ENCODE peak calls at places on chromosomes 13 and 19, in seven cellular contexts. O is HS-5; S is activated CD4-positive, alpha-beta T cell treated with anti-CD3 and anti-CD28 coated beads, Interleukin-2, amount 10 ng/mL, durations not matched to agents 7 days and 5 days; Y is progenitor cell of endocrine pancreas; K is astrocyte of the spinal cord; D is AML-193; F is stimulated activated CD8-positive, alpha-beta memory T cell treated with anti-CD3 and anti-CD28 coated beads, Interleukin-7, amount 100 ng/mL, for 1 hour. X is an unnamed sample.

GRCh38 chr13:80547885-80548284 is 207.0 kb upstream of the SPRY2 start:
- DNase-seq in F (no peak), K (peak; percentile 26), D (no peak), S (no peak), O (no peak), Y (no peak), X (no peak)

GRCh38 chr13:112331675-112332074 is 44.5 kb upstream of the SPACA7 start:
- DNase-seq in K (no peak), O (no peak), Y (no peak), F (no peak), S (no peak), D (no peak), X (no peak)

GRCh38 chr19:43527860-43528622 is 1.0 kb upstream of the ETHE1 start:
- DNase-seq in D (no peak), F (no peak), O (no peak), S (no peak), K (no peak), Y (no peak), X (no peak)

GRCh38 chr19:19748249-19748938 is 15.5 kb upstream of the ZNF14 start:
- DNase-seq in S (no peak), K (no peak), Y (no peak), O (no peak), D (no peak), F (no peak), X (no peak)

GRCh38 chr19:44746946-44747738 is 1.4 kb upstream of the BCL3 start:
- DNase-seq in O (no peak), D (peak; percentile 71), S (peak; percentile 82), Y (peak; percentile 34), K (peak; percentile 97), F (peak; percentile 88), X (peak; percentile 70)

GRCh38 chr19:55449469-55449868 is 6.4 kb upstream of the SHISA7 start:
- DNase-seq in K (no peak), D (no peak), O (no peak), F (no peak), S (no peak), Y (no peak), X (no peak)

GRCh38 chr13:98445340-98446233 is 131.3 kb downstream of the STK24 start:
- DNase-seq in K (peak; percentile 56), S (peak; percentile 76), F (peak; percentile 65), O (no peak), Y (peak; percentile 70), D (peak; percentile 43), X (no peak)

GRCh38 chr13:45451282-45451681 is 13.5 kb upstream of the COG3 start:
- DNase-seq in S (no peak), F (no peak), K (no peak), Y (no peak), D (no peak), O (no peak), X (no peak)

GRCh38 chr13:40506592-40507446 is 159.6 kb downstream of the FOXO1 start:
- DNase-seq in O (no peak), D (no peak), S (no peak), Y (no peak), K (no peak), F (no peak), X (no peak)

GRCh38 chr19:12834976-12835757 is 788 bp upstream of the RTBDN start:
- DNase-seq in S (peak; percentile 23), K (no peak), D (no peak), Y (no peak), F (no peak), O (no peak), X (no peak)

GRCh38 chr13:50188696-50189095 is 173.5 kb downstream of the KCNRG start:
- DNase-seq in D (no peak), K (no peak), Y (no peak), F (no peak), O (no peak), S (no peak), X (no peak)

GRCh38 chr19:18414504-18415176 is 4.6 kb upstream of the SSBP4 start:
- DNase-seq in F (no peak), O (no peak), S (peak; percentile 39), D (no peak), K (no peak), Y (no peak), X (no peak)

GRCh38 chr19:5445667-5446066 is 9.6 kb upstream of the ZNRF4 start:
- DNase-seq in O (no peak), K (no peak), S (no peak), D (no peak), Y (no peak), F (no peak), X (no peak)

GRCh38 chr19:46036745-46037126 is 4.1 kb downstream of the IGFL4 start:
- DNase-seq in Y (no peak), D (no peak), K (no peak), O (no peak), S (no peak), F (no peak), X (no peak)

GRCh38 chr13:105817498-105817897 is 718.0 kb downstream of the EFNB2 start:
- DNase-seq in F (no peak), Y (no peak), K (no peak), D (no peak), S (no peak), O (no peak), X (no peak)

GRCh38 chr19:8445488-8446001 is 770 bp downstream of the HNRNPM start:
- DNase-seq in S (peak; percentile 42), K (no peak), O (no peak), D (peak; percentile 8), Y (peak; percentile 47), F (peak; percentile 10), X (no peak)

X was measured in esophagus squamous epithelium.